ENCODE peak calls at places on chromosomes 2 and 18, in ten cellular contexts. E is SW480; Z is H4; R is adrenal gland; U is T-helper 2 cell; I is effector memory CD4-positive, alpha-beta T cell; H is NCI-H2171 treated with DMSO at 0.1 percent for 48 hours; K is activated gamma-delta T cell treated with Interleukin-2 at 50 U/mL for 16 hours; N is HuH-7; L is cardiac muscle cell. X is an unnamed sample.

GRCh38 chr2:57333221-57333620 is 713.4 kb upstream of the VRK2 start:
- DNase-seq in U (no peak), Z (no peak), I (no peak), L (no peak), R (no peak), N (no peak), H (no peak), K (no peak), E (no peak), X (peak)

GRCh38 chr2:239256297-239256696 is 144.5 kb downstream of the HDAC4 start:
- DNase-seq in N (no peak), I (no peak), R (no peak), L (no peak), Z (no peak), E (no peak), U (no peak), H (no peak), K (no peak), X (no peak)

GRCh38 chr2:39202639-39203369 is 41.0 kb downstream of the CDKL4 start:
- DNase-seq in U (no peak), R (no peak), N (no peak), L (no peak), E (no peak), H (no peak), Z (peak), I (no peak), K (no peak), X (peak)

GRCh38 chr18:57789105-57789504 is 14.0 kb downstream of the ATP8B1 start:
- DNase-seq in Z (no peak), I (no peak), R (peak), K (no peak), L (no peak), H (no peak), E (no peak), U (no peak), N (no peak), X (peak)

GRCh38 chr2:95121495-95122196 is at the start of gene MRPS5:
- DNase-seq in K (peak), Z (peak), E (peak), N (peak), R (peak), I (peak), L (peak), H (peak), U (peak), X (peak)

GRCh38 chr18:79496978-79497637 is 101.4 kb downstream of the NFATC1 start:
- DNase-seq in E (no peak), H (peak), I (no peak), N (no peak), L (no peak), Z (no peak), K (no peak), R (peak), U (no peak), X (peak)

GRCh38 chr2:240344904-240345303 is 90.6 kb upstream of the GPC1 start:
- DNase-seq in H (no peak), K (no peak), Z (no peak), R (no peak), E (no peak), I (no peak), L (no peak), N (no peak), U (no peak), X (no peak)

GRCh38 chr2:239292531-239292930 is 108.3 kb downstream of the HDAC4 start:
- DNase-seq in H (no peak), I (no peak), E (no peak), K (no peak), N (no peak), Z (no peak), L (no peak), R (no peak), U (no peak), X (no peak)

GRCh38 chr2:95276244-95276887 is 2.1 kb downstream of the PROM2 start:
- DNase-seq in E (no peak), L (no peak), U (no peak), R (no peak), H (no peak), N (no peak), I (no peak), K (no peak), Z (no peak), X (no peak)

GRCh38 chr2:239275037-239275685 is 125.7 kb downstream of the HDAC4 start:
- DNase-seq in I (peak), E (peak), H (no peak), K (peak), U (peak), Z (peak), L (no peak), N (no peak), R (peak), X (peak)

GRCh38 chr2:144678741-144679140 is 158.8 kb upstream of the ZEB2 start:
- DNase-seq in N (no peak), I (no peak), L (no peak), Z (no peak), K (no peak), U (no peak), E (no peak), R (no peak), H (peak), X (no peak)

GRCh38 chr2:75637568-75637967 is 9.0 kb upstream of the MRPL19 start:
- DNase-seq in E (no peak), K (no peak), N (no peak), Z (no peak), I (no peak), H (no peak), L (no peak), U (no peak), R (no peak), X (no peak)